ENCODE peak calls at places on chromosomes 5 and 9, in five cellular contexts. Y is LoVo, T is activated gamma-delta T cell treated with Interleukin-2 at 50 U/mL for 16 hours, K is right cardiac atrium, Q is NB4. Z is an unnamed sample.

GRCh38 chr9:91714020-91714721 is 235.9 kb downstream of the ROR2 start:
- DNase-seq in Q (peak), T (no peak), K (peak), Y (peak), Z (peak)

GRCh38 chr9:134942011-134942410 is 24.3 kb upstream of the FCN1 start:
- DNase-seq in Y (no peak), Q (no peak), T (no peak), K (no peak), Z (no peak)

GRCh38 chr5:141683596-141684161 is 1.6 kb upstream of the ARAP3 start:
- DNase-seq in Q (no peak), Y (no peak), K (no peak), T (no peak), Z (no peak)

GRCh38 chr5:142296914-142297417 is 27.9 kb downstream of the SPRY4 start:
- DNase-seq in K (no peak), T (no peak), Y (no peak), Q (no peak), Z (no peak)

GRCh38 chr5:156411131-156411727 is 84.3 kb downstream of the SGCD start:
- DNase-seq in Y (no peak), T (no peak), K (peak), Q (peak), Z (no peak)

GRCh38 chr5:118580959-118581358 is 407.4 kb downstream of the DTWD2 start:
- DNase-seq in Q (no peak), T (no peak), K (no peak), Y (no peak), Z (no peak)

GRCh38 chr9:70079364-70080103 is 35.9 kb downstream of the MAMDC2 start:
- DNase-seq in T (no peak), Y (no peak), Q (peak), K (no peak), Z (no peak)

GRCh38 chr9:99411479-99412100 is 189.5 kb downstream of the SEC61B start:
- DNase-seq in Q (no peak), K (no peak), T (no peak), Y (no peak), Z (no peak)

GRCh38 chr5:71587709-71588532 is 781 bp downstream of the MCCC2 start:
- DNase-seq in Q (peak), K (peak), T (no peak), Y (no peak), Z (no peak)

GRCh38 chr5:157335534-157336422 is 69.9 kb downstream of the CYFIP2 start:
- DNase-seq in Y (no peak), K (no peak), Q (no peak), T (no peak), Z (no peak)

Z was measured in stimulated activated naive B cell treated with anti-CD40 and anti-IgM and Interleukin-4, amounts not matched to agents 10 μg/mL and 1 μg/mL and 100 μg/mL, for 72 hours.